ENCODE peak calls at places on chromosomes 3 and 15, in six cellular contexts. A, S, T, D, M and W are unnamed samples.

GRCh38 chr15:51917493-51917892 is 54.1 kb downstream of the LEO1 start:
- DNase-seq in D (no peak), A (peak), S (peak), M (peak), T (peak), W (peak)

GRCh38 chr15:78303729-78304486 is 4.5 kb upstream of the SKIC8 start:
- DNase-seq in T (no peak), A (no peak), M (peak), D (no peak), S (no peak), W (peak)

GRCh38 chr3:172076212-172076611 is 36.8 kb downstream of the FNDC3B start:
- DNase-seq in T (peak), S (no peak), M (no peak), A (peak), D (no peak), W (no peak)

GRCh38 chr3:150268426-150269321 is 139.4 kb upstream of the TSC22D2 start:
- DNase-seq in D (no peak), A (no peak), T (no peak), M (no peak), S (no peak), W (no peak)

GRCh38 chr3:11661827-11662226 is 18.1 kb upstream of the VGLL4 start:
- DNase-seq in A (no peak), S (no peak), T (peak), D (no peak), M (no peak), W (no peak)

GRCh38 chr3:5013021-5013906 is 34.0 kb downstream of the BHLHE40 start:
- DNase-seq in T (no peak), M (peak), A (no peak), S (no peak), D (peak), W (no peak)

GRCh38 chr15:87959080-87959479 is 297.5 kb downstream of the NTRK3 start:
- DNase-seq in T (no peak), S (no peak), D (no peak), M (peak), A (no peak), W (peak)

GRCh38 chr3:184889312-184889904 is 77.4 kb downstream of the VPS8 start:
- DNase-seq in D (no peak), M (no peak), S (no peak), A (no peak), T (no peak), W (peak)

GRCh38 chr15:59691194-59691805 is 2.2 kb upstream of the BNIP2 start:
- DNase-seq in T (peak), S (no peak), D (no peak), M (no peak), A (peak), W (peak)

GRCh38 chr3:28799084-28799483 is 450.5 kb upstream of the AZI2 start:
- DNase-seq in A (no peak), D (no peak), T (peak), S (no peak), M (no peak), W (peak)

GRCh38 chr3:177615015-177615414 is 417.7 kb upstream of the TBL1XR1 start:
- DNase-seq in D (peak), S (no peak), A (peak), T (no peak), M (no peak), W (no peak)

GRCh38 chr15:68471552-68471951 is 39.6 kb upstream of the ITGA11 start:
- DNase-seq in T (no peak), D (no peak), M (no peak), A (no peak), S (no peak), W (no peak)

GRCh38 chr3:59185586-59186381 is 136.0 kb upstream of the CFAP20DC start:
- DNase-seq in T (peak), S (no peak), D (no peak), M (no peak), A (no peak), W (peak)

GRCh38 chr3:8856721-8857120 is 87.3 kb upstream of the OXTR start:
- DNase-seq in M (no peak), D (no peak), S (no peak), T (no peak), A (no peak), W (no peak)